ENCODE peak calls at places on chromosomes 6 and 20, in seven cellular contexts. One of them, this sample, is unnamed.
A peak's percentile ranks its signal among the peaks of the same experiment; 100 is the strongest.

GRCh38 chr20:43985608-43986316 is 71.1 kb downstream of the TOX2 start:
- DNase-seq in endodermal cell: peak; percentile 58
- DNase-seq in astrocyte: no peak
- DNase-seq in sigmoid colon: no peak
- DNase-seq in BJ: no peak
- DNase-seq in tibial nerve: no peak
- DNase-seq in GM23338: peak; percentile 15
- DNase-seq in this sample: no peak

GRCh38 chr20:59788196-59788735 is 145.2 kb downstream of the SYCP2 start:
- DNase-seq in endodermal cell: no peak
- DNase-seq in astrocyte: no peak
- DNase-seq in sigmoid colon: no peak
- DNase-seq in BJ: no peak
- DNase-seq in tibial nerve: no peak
- DNase-seq in GM23338: no peak
- DNase-seq in this sample: no peak

GRCh38 chr20:63177785-63178444 is 38.0 kb downstream of the YTHDF1 start:
- DNase-seq in endodermal cell: peak; percentile 70
- DNase-seq in astrocyte: no peak
- DNase-seq in sigmoid colon: no peak
- DNase-seq in BJ: no peak
- DNase-seq in tibial nerve: no peak
- DNase-seq in GM23338: no peak
- DNase-seq in this sample: no peak

GRCh38 chr6:137268911-137269310 is 49.7 kb upstream of the IFNGR1 start:
- DNase-seq in endodermal cell: no peak
- DNase-seq in astrocyte: no peak
- DNase-seq in sigmoid colon: no peak
- DNase-seq in BJ: no peak
- DNase-seq in tibial nerve: no peak
- DNase-seq in GM23338: no peak
- DNase-seq in this sample: no peak

GRCh38 chr6:149897015-149897697 is 757 bp downstream of the RAET1E start:
- DNase-seq in endodermal cell: no peak
- DNase-seq in astrocyte: peak; percentile 85
- DNase-seq in sigmoid colon: peak; percentile 96
- DNase-seq in BJ: peak; percentile 83
- DNase-seq in tibial nerve: peak; percentile 85
- DNase-seq in GM23338: no peak
- DNase-seq in this sample: no peak

GRCh38 chr20:36273414-36274247 is 32.5 kb upstream of the DLGAP4 start:
- DNase-seq in endodermal cell: no peak
- DNase-seq in astrocyte: no peak
- DNase-seq in sigmoid colon: peak; percentile 34
- DNase-seq in BJ: no peak
- DNase-seq in tibial nerve: no peak
- DNase-seq in GM23338: peak; percentile 44
- DNase-seq in this sample: no peak

GRCh38 chr20:2659547-2659946 is 4.5 kb downstream of the IDH3B start:
- DNase-seq in endodermal cell: no peak
- DNase-seq in astrocyte: no peak
- DNase-seq in sigmoid colon: no peak
- DNase-seq in BJ: no peak
- DNase-seq in tibial nerve: no peak
- DNase-seq in GM23338: no peak
- DNase-seq in this sample: no peak

GRCh38 chr6:145277358-145278097 is 457.8 kb downstream of the EPM2A start:
- DNase-seq in endodermal cell: no peak
- DNase-seq in astrocyte: no peak
- DNase-seq in sigmoid colon: no peak
- DNase-seq in BJ: no peak
- DNase-seq in tibial nerve: no peak
- DNase-seq in GM23338: no peak
- DNase-seq in this sample: no peak

GRCh38 chr20:43426172-43426571 is 31.5 kb upstream of the SRSF6 start:
- DNase-seq in endodermal cell: no peak
- DNase-seq in astrocyte: no peak
- DNase-seq in sigmoid colon: no peak
- DNase-seq in BJ: no peak
- DNase-seq in tibial nerve: no peak
- DNase-seq in GM23338: no peak
- DNase-seq in this sample: no peak

GRCh38 chr6:150169609-150170008 is 26.8 kb downstream of the PPP1R14C start:
- DNase-seq in endodermal cell: no peak
- DNase-seq in astrocyte: peak; percentile 88
- DNase-seq in sigmoid colon: no peak
- DNase-seq in BJ: peak; percentile 38
- DNase-seq in tibial nerve: no peak
- DNase-seq in GM23338: no peak
- DNase-seq in this sample: no peak

GRCh38 chr6:134410531-134410930 is 92.6 kb upstream of the SGK1 start:
- DNase-seq in endodermal cell: no peak
- DNase-seq in astrocyte: no peak
- DNase-seq in sigmoid colon: no peak
- DNase-seq in BJ: no peak
- DNase-seq in tibial nerve: no peak
- DNase-seq in GM23338: no peak
- DNase-seq in this sample: no peak

GRCh38 chr6:6007311-6008113 is 787 bp upstream of the NRN1 start:
- DNase-seq in endodermal cell: peak; percentile 89
- DNase-seq in astrocyte: no peak
- DNase-seq in sigmoid colon: no peak
- DNase-seq in BJ: no peak
- DNase-seq in tibial nerve: no peak
- DNase-seq in GM23338: peak; percentile 82
- DNase-seq in this sample: no peak

GRCh38 chr20:44471481-44471882 is 4.2 kb upstream of the TTPAL start:
- DNase-seq in endodermal cell: no peak
- DNase-seq in astrocyte: no peak
- DNase-seq in sigmoid colon: no peak
- DNase-seq in BJ: peak; percentile 19
- DNase-seq in tibial nerve: no peak
- DNase-seq in GM23338: peak; percentile 36
- DNase-seq in this sample: no peak

GRCh38 chr6:90086517-90086916 is 192.2 kb downstream of the GJA10 start:
- DNase-seq in endodermal cell: peak; percentile 58
- DNase-seq in astrocyte: peak; percentile 72
- DNase-seq in sigmoid colon: no peak
- DNase-seq in BJ: no peak
- DNase-seq in tibial nerve: no peak
- DNase-seq in GM23338: no peak
- DNase-seq in this sample: no peak

GRCh38 chr6:33344771-33345697 is 27.5 kb upstream of the ZBTB22 start:
- DNase-seq in endodermal cell: peak; percentile 76
- DNase-seq in astrocyte: peak; percentile 92
- DNase-seq in sigmoid colon: peak; percentile 86
- DNase-seq in BJ: peak; percentile 86
- DNase-seq in tibial nerve: peak; percentile 65
- DNase-seq in GM23338: peak; percentile 93
- DNase-seq in this sample: peak; percentile 55

GRCh38 chr20:53034899-53035298 is 62.7 kb downstream of the TSHZ2 start:
- DNase-seq in endodermal cell: peak; percentile 51
- DNase-seq in astrocyte: no peak
- DNase-seq in sigmoid colon: no peak
- DNase-seq in BJ: no peak
- DNase-seq in tibial nerve: no peak
- DNase-seq in GM23338: no peak
- DNase-seq in this sample: no peak

GRCh38 chr20:58556961-58557360 is 41.8 kb upstream of the APCDD1L start:
- DNase-seq in endodermal cell: no peak
- DNase-seq in astrocyte: no peak
- DNase-seq in sigmoid colon: peak; percentile 18
- DNase-seq in BJ: no peak
- DNase-seq in tibial nerve: no peak
- DNase-seq in GM23338: no peak
- DNase-seq in this sample: no peak

GRCh38 chr6:293185-294174 is 1.2 kb downstream of the DUSP22 start:
- DNase-seq in endodermal cell: peak; percentile 69
- DNase-seq in astrocyte: peak; percentile 26
- DNase-seq in sigmoid colon: peak; percentile 82
- DNase-seq in BJ: no peak
- DNase-seq in tibial nerve: peak; percentile 51
- DNase-seq in GM23338: peak; percentile 42
- DNase-seq in this sample: no peak

GRCh38 chr6:98832282-98833100 is 1.9 kb upstream of the POU3F2 start:
- DNase-seq in endodermal cell: peak; percentile 67
- DNase-seq in astrocyte: peak; percentile 92
- DNase-seq in sigmoid colon: peak; percentile 54
- DNase-seq in BJ: peak; percentile 11
- DNase-seq in tibial nerve: no peak
- DNase-seq in GM23338: peak; percentile 58
- DNase-seq in this sample: peak; percentile 21

GRCh38 chr20:6583134-6583738 is 184.2 kb upstream of the BMP2 start:
- DNase-seq in endodermal cell: peak; percentile 78
- DNase-seq in astrocyte: peak; percentile 25
- DNase-seq in sigmoid colon: peak; percentile 67
- DNase-seq in BJ: no peak
- DNase-seq in tibial nerve: peak; percentile 56
- DNase-seq in GM23338: peak; percentile 78
- DNase-seq in this sample: no peak

GRCh38 chr6:149499066-149499465 is 14.3 kb upstream of the ZC3H12D start:
- DNase-seq in endodermal cell: no peak
- DNase-seq in astrocyte: peak; percentile 83
- DNase-seq in sigmoid colon: no peak
- DNase-seq in BJ: peak; percentile 8
- DNase-seq in tibial nerve: no peak
- DNase-seq in GM23338: no peak
- DNase-seq in this sample: peak; percentile 5

GRCh38 chr6:32439708-32440214 is at the start of gene HLA-DRA:
- DNase-seq in endodermal cell: peak; percentile 51
- DNase-seq in astrocyte: peak; percentile 12
- DNase-seq in sigmoid colon: no peak
- DNase-seq in BJ: peak; percentile 6
- DNase-seq in tibial nerve: peak; percentile 64
- DNase-seq in GM23338: peak; percentile 90
- DNase-seq in this sample: no peak

GRCh38 chr20:62159835-62160234 is 16.3 kb downstream of the SS18L1 start:
- DNase-seq in endodermal cell: no peak
- DNase-seq in astrocyte: peak; percentile 70
- DNase-seq in sigmoid colon: no peak
- DNase-seq in BJ: no peak
- DNase-seq in tibial nerve: no peak
- DNase-seq in GM23338: no peak
- DNase-seq in this sample: no peak

GRCh38 chr20:62161347-62161746 is 17.8 kb downstream of the SS18L1 start:
- DNase-seq in endodermal cell: no peak
- DNase-seq in astrocyte: peak; percentile 87
- DNase-seq in sigmoid colon: no peak
- DNase-seq in BJ: no peak
- DNase-seq in tibial nerve: no peak
- DNase-seq in GM23338: no peak
- DNase-seq in this sample: no peak

GRCh38 chr20:62159052-62159451 is 15.5 kb downstream of the SS18L1 start:
- DNase-seq in endodermal cell: no peak
- DNase-seq in astrocyte: no peak
- DNase-seq in sigmoid colon: no peak
- DNase-seq in BJ: no peak
- DNase-seq in tibial nerve: no peak
- DNase-seq in GM23338: no peak
- DNase-seq in this sample: no peak

GRCh38 chr20:62160876-62161275 is 17.3 kb downstream of the SS18L1 start:
- DNase-seq in endodermal cell: no peak
- DNase-seq in astrocyte: no peak
- DNase-seq in sigmoid colon: no peak
- DNase-seq in BJ: no peak
- DNase-seq in tibial nerve: no peak
- DNase-seq in GM23338: no peak
- DNase-seq in this sample: no peak

GRCh38 chr20:62160253-62160652 is 16.7 kb downstream of the SS18L1 start:
- DNase-seq in endodermal cell: no peak
- DNase-seq in astrocyte: no peak
- DNase-seq in sigmoid colon: no peak
- DNase-seq in BJ: no peak
- DNase-seq in tibial nerve: no peak
- DNase-seq in GM23338: no peak
- DNase-seq in this sample: no peak
- H3K36me3 ChIP-seq in endodermal cell: peaks cover 42% of the 10 kb centered on the region
- H3K36me3 ChIP-seq in astrocyte: peaks cover 8% of the 10 kb centered on the region
- H3K36me3 ChIP-seq in sigmoid colon: peaks cover 22% of the 10 kb centered on the region
- H3K36me3 ChIP-seq in BJ: peaks cover 27% of the 10 kb centered on the region
- H3K36me3 ChIP-seq in tibial nerve: no peaks in the 10 kb centered on the region
- H3K36me3 ChIP-seq in GM23338: peaks cover 16% of the 10 kb centered on the region
- H3K36me3 ChIP-seq in this sample: no peaks in the 10 kb centered on the region

GRCh38 chr20:51093240-51093763 is 70.4 kb upstream of the KCNG1 start:
- DNase-seq in endodermal cell: peak; percentile 70
- DNase-seq in astrocyte: no peak
- DNase-seq in sigmoid colon: no peak
- DNase-seq in BJ: no peak
- DNase-seq in tibial nerve: no peak
- DNase-seq in GM23338: no peak
- DNase-seq in this sample: no peak

GRCh38 chr20:51097334-51098176 is 74.6 kb upstream of the KCNG1 start:
- DNase-seq in endodermal cell: no peak
- DNase-seq in astrocyte: no peak
- DNase-seq in sigmoid colon: no peak
- DNase-seq in BJ: no peak
- DNase-seq in tibial nerve: no peak
- DNase-seq in GM23338: no peak
- DNase-seq in this sample: no peak

GRCh38 chr20:51094221-51094620 is 71.3 kb upstream of the KCNG1 start:
- DNase-seq in endodermal cell: peak; percentile 73
- DNase-seq in astrocyte: no peak
- DNase-seq in sigmoid colon: no peak
- DNase-seq in BJ: no peak
- DNase-seq in tibial nerve: no peak
- DNase-seq in GM23338: peak; percentile 28
- DNase-seq in this sample: no peak

GRCh38 chr20:51095755-51096509 is 73.0 kb upstream of the KCNG1 start:
- DNase-seq in endodermal cell: no peak
- DNase-seq in astrocyte: peak; percentile 6
- DNase-seq in sigmoid colon: no peak
- DNase-seq in BJ: no peak
- DNase-seq in tibial nerve: no peak
- DNase-seq in GM23338: peak; percentile 62
- DNase-seq in this sample: no peak

GRCh38 chr20:51096571-51097267 is 73.8 kb upstream of the KCNG1 start:
- DNase-seq in endodermal cell: no peak
- DNase-seq in astrocyte: no peak
- DNase-seq in sigmoid colon: no peak
- DNase-seq in BJ: no peak
- DNase-seq in tibial nerve: no peak
- DNase-seq in GM23338: no peak
- DNase-seq in this sample: no peak
- TF ChIP-seq CTCF in endodermal cell: no peak
- TF ChIP-seq CTCF in astrocyte: no peak
- TF ChIP-seq CTCF in sigmoid colon: no peak
- TF ChIP-seq CTCF in BJ: no peak
- TF ChIP-seq CTCF in tibial nerve: no peak
- TF ChIP-seq CTCF in GM23338: no peak
- TF ChIP-seq CTCF in this sample: no peak

GRCh38 chr6:43506667-43507471 is 3.3 kb downstream of the LRRC73 start:
- DNase-seq in endodermal cell: peak; percentile 94
- DNase-seq in astrocyte: peak; percentile 44
- DNase-seq in sigmoid colon: peak; percentile 89
- DNase-seq in BJ: no peak
- DNase-seq in tibial nerve: peak; percentile 87
- DNase-seq in GM23338: peak; percentile 91
- DNase-seq in this sample: no peak
- H3K36me3 ChIP-seq in endodermal cell: peaks cover 28% of the 10 kb centered on the region
- H3K36me3 ChIP-seq in astrocyte: peaks cover 13% of the 10 kb centered on the region
- H3K36me3 ChIP-seq in sigmoid colon: peaks cover 34% of the 10 kb centered on the region
- H3K36me3 ChIP-seq in BJ: peaks cover 31% of the 10 kb centered on the region
- H3K36me3 ChIP-seq in tibial nerve: peaks cover 2% of the 10 kb centered on the region
- H3K36me3 ChIP-seq in GM23338: peaks cover 5% of the 10 kb centered on the region
- H3K36me3 ChIP-seq in this sample: peaks cover 4% of the 10 kb centered on the region

GRCh38 chr20:20407891-20408805 is 40.2 kb downstream of the INSM1 start:
- DNase-seq in endodermal cell: no peak
- DNase-seq in astrocyte: peak; percentile 41
- DNase-seq in sigmoid colon: no peak
- DNase-seq in BJ: no peak
- DNase-seq in tibial nerve: no peak
- DNase-seq in GM23338: peak; percentile 46
- DNase-seq in this sample: no peak
- TF ChIP-seq CTCF in endodermal cell: peak; percentile 62
- TF ChIP-seq CTCF in astrocyte: peak; percentile 22
- TF ChIP-seq CTCF in sigmoid colon: no peak
- TF ChIP-seq CTCF in BJ: peak; percentile 47
- TF ChIP-seq CTCF in tibial nerve: no peak
- TF ChIP-seq CTCF in GM23338: peak; percentile 67
- TF ChIP-seq CTCF in this sample: no peak